ENCODE peak calls at places on chromosomes 13 and 19, in six cellular contexts. J, H, W, A, R and Q are unnamed samples.

GRCh38 chr13:42852102-42852501 is 70.7 kb downstream of the FAM216B start:
- DNase-seq in R (no peak), W (no peak), A (no peak), J (no peak), H (no peak), Q (no peak)

GRCh38 chr19:42468273-42468796 is 25.6 kb upstream of the CXCL17 start:
- DNase-seq in H (no peak), A (peak), W (no peak), R (no peak), J (no peak), Q (no peak)

GRCh38 chr19:50368649-50369570 is 3.5 kb upstream of the NAPSA start:
- DNase-seq in J (peak), R (peak), W (peak), H (peak), A (peak), Q (peak)

GRCh38 chr19:19388568-19389555 is 16.6 kb upstream of the GATAD2A start:
- DNase-seq in J (no peak), A (no peak), R (no peak), W (no peak), H (peak), Q (no peak)

GRCh38 chr13:100208596-100208995 is 119.7 kb downstream of the PCCA start:
- DNase-seq in W (no peak), J (no peak), H (no peak), R (no peak), A (no peak), Q (no peak)

GRCh38 chr19:38975214-38975860 is at the start of gene FBXO17:
- DNase-seq in R (no peak), J (peak), H (no peak), W (no peak), A (peak), Q (peak)

GRCh38 chr19:23554548-23554947 is 132.5 kb downstream of the ZNF675 start:
- DNase-seq in R (no peak), J (no peak), H (no peak), A (no peak), W (no peak), Q (no peak)

GRCh38 chr19:10718205-10719196 is 622 bp downstream of the DNM2 start:
- DNase-seq in A (peak), W (no peak), J (peak), H (peak), R (peak), Q (peak)

GRCh38 chr13:61891420-61891819 is 475.8 kb upstream of the PCDH20 start:
- DNase-seq in R (no peak), J (no peak), A (no peak), H (no peak), W (no peak), Q (no peak)

GRCh38 chr13:27533155-27533643 is 82.8 kb upstream of the MTIF3 start:
- DNase-seq in J (peak), A (peak), W (no peak), H (peak), R (peak), Q (peak)

GRCh38 chr19:8610041-8610927 is at the start of gene ADAMTS10:
- DNase-seq in A (peak), W (no peak), J (peak), H (peak), R (peak), Q (peak)

GRCh38 chr19:1004803-1005664 is 4.8 kb downstream of the GRIN3B start:
- DNase-seq in W (no peak), A (no peak), R (no peak), H (no peak), J (no peak), Q (no peak)

GRCh38 chr19:2547721-2548120 is 71.8 kb downstream of the GADD45B start:
- DNase-seq in J (no peak), A (no peak), W (no peak), R (no peak), H (no peak), Q (no peak)

DNA sequence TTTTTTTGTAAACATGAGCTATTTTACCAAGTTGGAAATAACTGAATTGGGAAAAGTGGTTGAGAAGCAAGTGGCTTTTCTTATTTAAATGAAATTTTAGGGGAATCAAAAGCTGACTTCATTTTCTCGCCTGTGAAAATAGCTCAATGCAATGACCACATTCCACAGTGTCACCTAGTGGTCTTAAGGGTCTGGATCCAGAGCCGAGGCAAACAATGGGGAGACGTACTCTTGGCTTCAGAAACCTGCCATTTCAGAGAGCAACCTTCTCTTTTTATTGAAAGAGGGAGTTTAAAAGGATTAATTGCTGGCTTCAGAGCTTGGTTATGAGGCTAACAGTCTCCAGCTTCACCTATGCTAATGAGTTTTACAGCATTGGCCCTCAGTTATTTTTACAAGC is 39.7 kb upstream of the RXFP2 start:
- DNase-seq in H (peak), W (no peak), R (no peak), A (no peak), J (no peak), Q (no peak)
- TF ChIP-seq CTCF in H (peak), W (no peak), R (no peak), A (peak), J (no peak), Q (no peak)

DNA sequence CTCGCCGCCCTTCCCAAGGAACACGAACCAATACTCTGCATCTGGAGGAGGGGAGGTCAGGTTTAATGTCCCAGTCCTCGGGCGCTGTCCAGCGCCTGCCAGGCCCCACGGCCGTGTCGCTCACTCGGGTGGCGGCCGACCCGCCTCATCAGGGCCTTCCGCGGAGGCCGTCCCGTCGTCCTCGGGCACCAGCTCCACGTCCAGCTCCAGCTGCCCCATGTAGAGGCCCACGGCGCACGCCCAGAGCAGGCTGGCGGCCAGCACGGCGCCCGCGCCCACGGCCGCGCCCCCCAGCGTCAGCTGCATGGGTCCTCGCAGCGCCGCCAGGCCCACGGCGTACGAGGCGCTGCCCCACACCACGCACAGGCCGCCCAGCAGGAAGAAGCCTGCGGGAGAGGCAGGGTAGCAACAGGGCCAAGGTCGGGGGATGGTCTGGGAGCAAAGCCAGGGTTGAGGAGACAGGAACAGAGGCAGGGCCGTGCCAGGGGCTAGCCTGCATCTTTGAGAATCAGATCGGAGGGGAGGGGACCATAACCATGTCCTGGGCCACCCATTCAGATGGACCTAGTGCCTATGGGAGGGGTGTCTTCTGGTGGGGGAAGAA is 2.5 kb downstream of the TMEM160 start:
- DNase-seq in J (no peak), H (peak), A (no peak), W (no peak), R (no peak), Q (no peak)
- TF ChIP-seq CTCF in J (no peak), H (no peak), A (no peak), W (no peak), R (no peak), Q (no peak)

DNA sequence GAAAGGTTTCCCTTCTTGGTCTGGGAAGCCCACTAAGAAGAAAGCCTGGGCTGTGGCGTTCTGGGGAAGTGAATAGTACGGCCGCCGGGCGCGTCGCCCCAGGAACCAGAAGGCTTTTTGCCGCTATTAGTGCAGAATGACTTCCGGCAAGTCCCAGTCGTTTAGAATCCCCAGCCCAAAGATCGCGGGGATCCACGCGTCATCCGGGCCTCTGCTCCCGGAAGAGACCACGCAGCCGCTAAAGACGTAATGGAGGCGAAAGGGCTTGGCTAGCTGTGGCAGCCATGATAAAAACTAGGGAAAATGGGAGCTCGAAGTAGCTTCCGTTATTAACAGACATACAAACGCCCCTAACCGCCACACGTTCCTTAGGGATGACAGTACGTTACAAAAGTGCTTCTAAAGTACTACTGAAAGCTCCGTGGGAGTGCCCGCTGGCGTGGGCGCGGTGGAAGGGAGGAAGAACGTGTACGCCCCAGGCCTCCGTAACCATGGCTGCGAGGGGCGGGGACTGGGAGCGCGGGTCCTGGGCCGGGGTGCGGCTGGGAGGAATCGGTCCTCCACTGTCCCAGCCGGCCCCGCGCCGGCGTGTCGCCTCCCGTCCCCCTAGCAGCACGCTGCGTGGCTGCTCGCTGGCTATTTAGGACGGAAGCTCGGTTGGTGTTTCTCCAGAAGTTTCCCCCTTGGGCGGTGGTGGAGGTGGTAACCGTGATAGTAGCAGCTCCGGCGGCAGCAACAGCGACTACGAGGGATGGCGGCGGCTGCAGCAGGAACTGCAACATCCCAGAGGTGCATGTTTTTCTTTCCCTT is at the start of gene SUGT1:
- DNase-seq in H (peak), R (peak), J (peak), W (peak), A (peak), Q (peak)
- TF ChIP-seq CTCF in H (peak), R (peak), J (peak), W (peak), A (peak), Q (peak)

GRCh38 chr13:63139277-63139676 is 1723.6 kb upstream of the PCDH20 start:
- DNase-seq in R (no peak), J (no peak), W (no peak), H (no peak), A (no peak), Q (no peak)
- TF ChIP-seq CTCF in R (no peak), J (no peak), W (no peak), H (no peak), A (no peak), Q (no peak)

GRCh38 chr19:18059902-18060301 is 26.8 kb downstream of the IL12RB1 start:
- DNase-seq in H (no peak), A (no peak), R (no peak), W (no peak), J (no peak), Q (no peak)

GRCh38 chr19:18062043-18062442 is 24.7 kb downstream of the IL12RB1 start:
- DNase-seq in J (no peak), W (no peak), R (no peak), A (no peak), H (no peak), Q (no peak)

GRCh38 chr19:18060472-18060871 is 26.3 kb downstream of the IL12RB1 start:
- DNase-seq in H (no peak), W (no peak), R (no peak), J (no peak), A (no peak), Q (no peak)

GRCh38 chr19:18065173-18065495 is 21.6 kb downstream of the IL12RB1 start:
- DNase-seq in J (no peak), R (no peak), W (no peak), A (no peak), H (no peak), Q (no peak)

GRCh38 chr19:18063463-18063862 is 23.3 kb downstream of the IL12RB1 start:
- DNase-seq in H (peak), J (no peak), W (no peak), A (no peak), R (no peak), Q (no peak)
- TF ChIP-seq CTCF in H (peak), J (peak), W (no peak), A (no peak), R (no peak), Q (no peak)